ENCODE peak calls at places on chromosomes 5 and 9, in nine cellular contexts. One of them, this sample, is unnamed.

GRCh38 chr5:66848749-66849641 is 252.8 kb downstream of the MAST4 start:
- DNase-seq in naive thymus-derived CD8-positive, alpha-beta T cell: no peak
- DNase-seq in endothelial cell: no peak
- DNase-seq in stimulated activated CD8-positive, alpha-beta memory T cell treated with anti-CD3 and anti-CD28 coated beads, Interleukin-4, amount 100 ng/mL, for 48 hours: no peak
- DNase-seq in stimulated activated CD4-positive, alpha-beta T cell treated with anti-CD3 and anti-CD28 coated beads, Interleukin-15, amount 100 ng/mL, for 1 hour: no peak
- DNase-seq in activated CD8-positive, alpha-beta T cell treated with anti-CD3 and anti-CD28 coated beads for 36 hours: no peak
- DNase-seq in adrenal gland: no peak
- DNase-seq in neural progenitor cell: no peak
- DNase-seq in RPMI7951: no peak
- DNase-seq in this sample: no peak

GRCh38 chr9:14238044-14238443 is 75.9 kb downstream of the NFIB start:
- DNase-seq in naive thymus-derived CD8-positive, alpha-beta T cell: no peak
- DNase-seq in endothelial cell: peak
- DNase-seq in stimulated activated CD8-positive, alpha-beta memory T cell treated with anti-CD3 and anti-CD28 coated beads, Interleukin-4, amount 100 ng/mL, for 48 hours: no peak
- DNase-seq in stimulated activated CD4-positive, alpha-beta T cell treated with anti-CD3 and anti-CD28 coated beads, Interleukin-15, amount 100 ng/mL, for 1 hour: no peak
- DNase-seq in activated CD8-positive, alpha-beta T cell treated with anti-CD3 and anti-CD28 coated beads for 36 hours: no peak
- DNase-seq in adrenal gland: no peak
- DNase-seq in neural progenitor cell: no peak
- DNase-seq in RPMI7951: peak
- DNase-seq in this sample: no peak

GRCh38 chr5:40652441-40653220 is 27.1 kb upstream of the PTGER4 start:
- DNase-seq in naive thymus-derived CD8-positive, alpha-beta T cell: no peak
- DNase-seq in endothelial cell: no peak
- DNase-seq in stimulated activated CD8-positive, alpha-beta memory T cell treated with anti-CD3 and anti-CD28 coated beads, Interleukin-4, amount 100 ng/mL, for 48 hours: no peak
- DNase-seq in stimulated activated CD4-positive, alpha-beta T cell treated with anti-CD3 and anti-CD28 coated beads, Interleukin-15, amount 100 ng/mL, for 1 hour: no peak
- DNase-seq in activated CD8-positive, alpha-beta T cell treated with anti-CD3 and anti-CD28 coated beads for 36 hours: peak
- DNase-seq in adrenal gland: no peak
- DNase-seq in neural progenitor cell: no peak
- DNase-seq in RPMI7951: no peak
- DNase-seq in this sample: no peak

GRCh38 chr9:99199938-99200539 is 21.7 kb downstream of the ALG2 start:
- DNase-seq in naive thymus-derived CD8-positive, alpha-beta T cell: no peak
- DNase-seq in endothelial cell: no peak
- DNase-seq in stimulated activated CD8-positive, alpha-beta memory T cell treated with anti-CD3 and anti-CD28 coated beads, Interleukin-4, amount 100 ng/mL, for 48 hours: no peak
- DNase-seq in stimulated activated CD4-positive, alpha-beta T cell treated with anti-CD3 and anti-CD28 coated beads, Interleukin-15, amount 100 ng/mL, for 1 hour: no peak
- DNase-seq in activated CD8-positive, alpha-beta T cell treated with anti-CD3 and anti-CD28 coated beads for 36 hours: no peak
- DNase-seq in adrenal gland: no peak
- DNase-seq in neural progenitor cell: no peak
- DNase-seq in RPMI7951: no peak
- DNase-seq in this sample: no peak

GRCh38 chr5:66757219-66757833 is 161.1 kb downstream of the MAST4 start:
- DNase-seq in naive thymus-derived CD8-positive, alpha-beta T cell: no peak
- DNase-seq in endothelial cell: peak
- DNase-seq in stimulated activated CD8-positive, alpha-beta memory T cell treated with anti-CD3 and anti-CD28 coated beads, Interleukin-4, amount 100 ng/mL, for 48 hours: peak
- DNase-seq in stimulated activated CD4-positive, alpha-beta T cell treated with anti-CD3 and anti-CD28 coated beads, Interleukin-15, amount 100 ng/mL, for 1 hour: no peak
- DNase-seq in activated CD8-positive, alpha-beta T cell treated with anti-CD3 and anti-CD28 coated beads for 36 hours: peak
- DNase-seq in adrenal gland: peak
- DNase-seq in neural progenitor cell: peak
- DNase-seq in RPMI7951: peak
- DNase-seq in this sample: peak

GRCh38 chr9:109086221-109086620 is 33.5 kb downstream of the TMEM245 start:
- DNase-seq in naive thymus-derived CD8-positive, alpha-beta T cell: no peak
- DNase-seq in endothelial cell: no peak
- DNase-seq in stimulated activated CD8-positive, alpha-beta memory T cell treated with anti-CD3 and anti-CD28 coated beads, Interleukin-4, amount 100 ng/mL, for 48 hours: no peak
- DNase-seq in stimulated activated CD4-positive, alpha-beta T cell treated with anti-CD3 and anti-CD28 coated beads, Interleukin-15, amount 100 ng/mL, for 1 hour: no peak
- DNase-seq in activated CD8-positive, alpha-beta T cell treated with anti-CD3 and anti-CD28 coated beads for 36 hours: no peak
- DNase-seq in adrenal gland: no peak
- DNase-seq in neural progenitor cell: no peak
- DNase-seq in RPMI7951: peak
- DNase-seq in this sample: no peak

GRCh38 chr5:14048434-14048833 is 94.7 kb upstream of the TRIO start:
- DNase-seq in naive thymus-derived CD8-positive, alpha-beta T cell: no peak
- DNase-seq in endothelial cell: no peak
- DNase-seq in stimulated activated CD8-positive, alpha-beta memory T cell treated with anti-CD3 and anti-CD28 coated beads, Interleukin-4, amount 100 ng/mL, for 48 hours: no peak
- DNase-seq in stimulated activated CD4-positive, alpha-beta T cell treated with anti-CD3 and anti-CD28 coated beads, Interleukin-15, amount 100 ng/mL, for 1 hour: no peak
- DNase-seq in activated CD8-positive, alpha-beta T cell treated with anti-CD3 and anti-CD28 coated beads for 36 hours: no peak
- DNase-seq in adrenal gland: no peak
- DNase-seq in neural progenitor cell: no peak
- DNase-seq in RPMI7951: no peak
- DNase-seq in this sample: no peak

GRCh38 chr5:10063997-10064396 is 185.7 kb downstream of the ATPSCKMT start:
- DNase-seq in naive thymus-derived CD8-positive, alpha-beta T cell: no peak
- DNase-seq in endothelial cell: no peak
- DNase-seq in stimulated activated CD8-positive, alpha-beta memory T cell treated with anti-CD3 and anti-CD28 coated beads, Interleukin-4, amount 100 ng/mL, for 48 hours: no peak
- DNase-seq in stimulated activated CD4-positive, alpha-beta T cell treated with anti-CD3 and anti-CD28 coated beads, Interleukin-15, amount 100 ng/mL, for 1 hour: no peak
- DNase-seq in activated CD8-positive, alpha-beta T cell treated with anti-CD3 and anti-CD28 coated beads for 36 hours: no peak
- DNase-seq in adrenal gland: no peak
- DNase-seq in neural progenitor cell: no peak
- DNase-seq in RPMI7951: no peak
- DNase-seq in this sample: no peak

GRCh38 chr9:16154570-16155078 is 601.8 kb downstream of the CCDC171 start:
- DNase-seq in naive thymus-derived CD8-positive, alpha-beta T cell: peak
- DNase-seq in endothelial cell: peak
- DNase-seq in stimulated activated CD8-positive, alpha-beta memory T cell treated with anti-CD3 and anti-CD28 coated beads, Interleukin-4, amount 100 ng/mL, for 48 hours: peak
- DNase-seq in stimulated activated CD4-positive, alpha-beta T cell treated with anti-CD3 and anti-CD28 coated beads, Interleukin-15, amount 100 ng/mL, for 1 hour: peak
- DNase-seq in activated CD8-positive, alpha-beta T cell treated with anti-CD3 and anti-CD28 coated beads for 36 hours: peak
- DNase-seq in adrenal gland: no peak
- DNase-seq in neural progenitor cell: peak
- DNase-seq in RPMI7951: peak
- DNase-seq in this sample: no peak

This sample was measured in effector CD4-positive, alpha-beta T cell.